ENCODE peak calls at places on chromosomes 16 and 17, in eight cellular contexts. F, O, M, N, C, S, P and D are unnamed samples. For H3K4me1, the result is how much of the 10 kb centered on the place peaks cover.

GRCh38 chr17:71330099-71330375 is 790.8 kb upstream of the SOX9 start:
- DNase-seq in F (no peak), M (peak), C (peak), O (no peak), S (no peak), N (no peak), P (no peak), D (no peak)

GRCh38 chr16:82882982-82883863 is 256.5 kb downstream of the CDH13 start:
- DNase-seq in M (no peak), N (no peak), O (no peak), P (no peak), C (no peak), S (no peak), F (no peak), D (no peak)

GRCh38 chr16:15829460-15829859 is 27.4 kb downstream of the MYH11 start:
- DNase-seq in N (no peak), S (no peak), P (no peak), F (no peak), M (peak), O (peak), C (peak), D (peak)

GRCh38 chr17:8192070-8192815 is 2.3 kb upstream of the BORCS6 start:
- DNase-seq in C (peak), S (peak), P (no peak), F (peak), N (peak), O (peak), M (peak), D (peak)

GRCh38 chr17:48546187-48546923 is 1.4 kb upstream of the HOXB2 start:
- DNase-seq in M (peak), C (peak), F (no peak), O (peak), P (no peak), S (no peak), N (no peak), D (no peak)

GRCh38 chr17:50627782-50628601 is 6.7 kb upstream of the ABCC3 start:
- DNase-seq in P (no peak), S (peak), C (no peak), F (no peak), M (peak), O (no peak), N (peak), D (no peak)

GRCh38 chr16:5028950-5029475 is 4.7 kb downstream of the NAGPA start:
- DNase-seq in O (no peak), F (no peak), C (no peak), N (no peak), M (no peak), P (no peak), S (no peak), D (no peak)

GRCh38 chr16:70553645-70554044 is 30.0 kb downstream of the SF3B3 start:
- DNase-seq in F (no peak), N (no peak), P (no peak), C (peak), M (peak), S (no peak), O (peak), D (no peak)

GRCh38 chr16:54931041-54931756 is 534 bp downstream of the IRX5 start:
- DNase-seq in C (peak), F (peak), M (peak), O (no peak), N (no peak), P (no peak), S (no peak), D (no peak)

GRCh38 chr17:60155815-60156214 is 6.0 kb downstream of the CA4 start:
- DNase-seq in S (no peak), P (no peak), M (no peak), O (no peak), C (no peak), N (no peak), F (no peak), D (no peak)

GRCh38 chr16:28180660-28181556 is 30.9 kb downstream of the XPO6 start:
- DNase-seq in P (no peak), O (peak), F (no peak), C (peak), N (no peak), S (no peak), M (peak), D (no peak)

GRCh38 chr16:55003916-55004315 is 73.3 kb downstream of the IRX5 start:
- DNase-seq in P (no peak), M (no peak), O (no peak), F (no peak), S (no peak), N (no peak), C (no peak), D (no peak)

GRCh38 chr17:28216528-28216927 is 102.5 kb upstream of the TMEM97 start:
- DNase-seq in C (peak), N (peak), P (no peak), F (no peak), M (peak), S (no peak), O (peak), D (no peak)

GRCh38 chr16:22977294-22977697 is 163.3 kb downstream of the HS3ST2 start:
- DNase-seq in F (no peak), P (no peak), C (peak), O (no peak), M (no peak), N (peak), S (no peak), D (no peak)

GRCh38 chr16:51981725-51982124 is 565.2 kb downstream of the TOX3 start:
- DNase-seq in N (no peak), M (no peak), S (no peak), C (no peak), P (no peak), F (no peak), O (no peak), D (no peak)

DNA sequence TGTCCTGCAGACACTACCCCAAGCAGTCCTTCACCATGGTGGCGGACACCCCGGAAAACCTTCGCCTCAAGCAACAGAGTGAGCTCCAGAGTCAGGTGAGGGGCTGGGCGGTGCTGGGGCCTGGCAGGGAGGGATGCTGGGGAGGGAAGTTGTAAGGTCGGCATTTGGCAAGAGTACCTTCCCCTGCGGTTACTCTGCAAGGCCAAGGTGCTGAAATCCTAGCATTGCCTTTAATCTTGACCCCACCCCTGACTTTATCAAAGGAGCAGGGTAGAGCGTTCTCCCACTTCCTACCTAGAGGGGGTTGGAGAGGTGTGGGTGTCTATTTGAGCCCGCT is 20.5 kb downstream of the LASP1 start:
- DNase-seq in N (no peak), S (no peak), M (no peak), C (no peak), O (no peak), P (no peak), F (no peak), D (no peak)
- H3K4me1 ChIP-seq in N (under half), S (under half), M (under half), C (under half), O (under half), P (under half), F (under half), D (half or more)

GRCh38 chr17:58402679-58403078 is 14.7 kb downstream of the RNF43 start:
- DNase-seq in C (peak), F (no peak), P (no peak), S (peak), N (peak), O (no peak), M (peak), D (no peak)

GRCh38 chr17:58401287-58401686 is 16.0 kb downstream of the RNF43 start:
- DNase-seq in N (peak), M (no peak), F (no peak), S (no peak), O (no peak), C (no peak), P (no peak), D (no peak)

GRCh38 chr17:58402047-58402446 is 15.3 kb downstream of the RNF43 start:
- DNase-seq in C (peak), N (peak), S (no peak), O (no peak), F (no peak), M (peak), P (no peak), D (no peak)

GRCh38 chr17:58399974-58400373 is 17.4 kb downstream of the RNF43 start:
- DNase-seq in F (no peak), N (peak), P (no peak), S (no peak), C (no peak), O (no peak), M (no peak), D (no peak)

GRCh38 chr17:58400826-58401225 is 16.5 kb downstream of the RNF43 start:
- DNase-seq in F (no peak), P (no peak), C (no peak), N (no peak), O (no peak), S (no peak), M (no peak), D (no peak)
- H3K4me1 ChIP-seq in F (under half), P (under half), C (under half), N (under half), O (under half), S (under half), M (under half), D (under half)

GRCh38 chr17:78124081-78124835 is 4.3 kb downstream of the TMC6 start:
- DNase-seq in F (no peak), P (no peak), S (no peak), O (no peak), C (no peak), N (no peak), M (no peak), D (no peak)
- H3K4me1 ChIP-seq in F (under half), P (under half), S (under half), O (under half), C (under half), N (under half), M (under half), D (half or more)

GRCh38 chr17:35046740-35047283 is 16.7 kb downstream of the RFFL start:
- DNase-seq in O (peak), C (peak), M (peak), S (peak), P (no peak), N (no peak), F (no peak), D (no peak)
- H3K4me1 ChIP-seq in O (under half), C (under half), M (under half), S (under half), P (under half), N (under half), F (half or more), D (under half)

DNA sequence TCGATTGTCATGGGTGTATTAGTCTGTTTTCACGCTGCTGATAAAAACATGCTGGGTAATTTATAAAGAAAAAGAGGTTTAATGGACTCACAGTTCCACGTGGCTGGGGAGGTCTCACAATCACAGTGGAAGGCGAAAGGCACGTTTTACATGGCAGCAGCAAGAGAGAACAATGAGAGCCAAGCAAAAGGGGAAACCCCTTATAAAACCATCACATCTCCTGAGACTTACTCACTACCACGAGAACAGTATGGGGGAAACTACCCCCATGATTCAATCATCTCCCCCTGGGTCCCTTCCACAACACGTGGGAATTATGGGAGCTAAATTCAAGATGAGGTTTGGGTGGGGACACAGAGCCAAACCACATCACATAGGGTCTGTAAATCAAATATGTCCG is 167.4 kb upstream of the XYLT1 start:
- DNase-seq in C (no peak), M (no peak), P (no peak), F (no peak), S (no peak), O (no peak), N (no peak), D (no peak)
- H3K4me1 ChIP-seq in C (under half), M (under half), P (under half), F (under half), S (under half), O (under half), N (under half), D (under half)

GRCh38 chr16:65548470-65548869 is 426.6 kb upstream of the CDH11 start:
- DNase-seq in C (peak), S (no peak), N (no peak), P (no peak), F (no peak), M (peak), O (peak), D (no peak)
- H3K4me1 ChIP-seq in C (half or more), S (under half), N (under half), P (under half), F (under half), M (under half), O (under half), D (under half)

DNA sequence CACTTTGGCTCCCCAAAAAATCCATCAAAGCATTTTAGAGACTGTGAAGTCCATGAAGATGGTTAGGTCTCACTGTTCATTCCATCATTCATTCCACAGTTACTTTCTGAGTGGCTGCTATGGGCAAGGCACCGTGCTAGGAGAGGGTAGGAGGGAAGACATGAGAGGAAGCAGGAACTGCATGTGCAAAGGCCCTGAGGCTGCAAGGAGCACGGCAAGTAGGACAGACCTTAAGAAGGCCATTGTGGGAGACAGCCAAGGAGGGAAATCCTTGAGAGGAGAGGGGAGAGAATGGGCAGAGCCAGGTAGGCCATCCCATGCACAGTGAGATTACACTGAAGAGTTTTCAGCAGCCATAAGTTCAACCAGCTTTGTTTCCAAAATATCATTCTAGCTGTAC is 196.2 kb upstream of the DYNLRB2 start:
- DNase-seq in P (no peak), N (no peak), M (no peak), C (no peak), O (no peak), S (no peak), F (no peak), D (no peak)
- H3K4me1 ChIP-seq in P (under half), N (under half), M (under half), C (under half), O (under half), S (under half), F (under half), D (under half)

DNA sequence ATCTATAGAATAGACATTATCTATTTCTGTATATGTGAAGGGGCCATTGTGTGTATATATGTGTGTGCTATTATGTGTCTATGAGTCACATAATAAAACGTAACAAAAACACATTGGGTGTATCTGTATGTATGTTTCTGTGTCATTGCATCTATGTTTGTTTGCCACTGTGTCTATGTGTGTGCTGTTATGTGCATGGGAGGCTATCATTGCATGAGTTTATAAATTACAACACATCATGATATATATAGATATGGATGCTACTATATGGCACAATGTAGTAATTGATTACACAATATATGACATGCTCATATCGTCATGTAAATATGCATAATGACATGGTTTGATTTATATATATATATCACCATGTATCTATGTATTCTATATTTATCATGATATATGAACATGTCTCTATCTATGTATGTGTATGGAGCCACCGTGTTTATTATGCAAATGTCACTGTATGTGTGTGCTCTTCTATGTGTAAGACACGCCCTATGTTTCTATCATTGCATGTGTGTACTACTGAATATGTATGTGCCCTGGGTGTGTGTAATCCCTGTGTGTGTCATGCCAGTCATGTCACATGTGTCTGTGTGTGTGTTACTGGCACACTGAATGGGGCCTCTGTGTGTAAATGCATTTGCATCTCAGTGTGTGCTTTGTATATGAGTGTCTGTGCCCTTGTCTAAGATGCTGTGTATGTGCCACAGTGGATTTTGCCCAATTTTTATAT is 1.4 kb upstream of the TSPOAP1 start:
- DNase-seq in F (no peak), N (no peak), O (no peak), S (no peak), P (no peak), M (no peak), C (no peak), D (no peak)
- H3K4me1 ChIP-seq in F (under half), N (under half), O (under half), S (under half), P (under half), M (under half), C (under half), D (under half)